ENCODE peak calls at places on chromosomes 13 and 19, in seven cellular contexts. Z is AG09309, N is kidney epithelial cell, S is cardiac muscle cell, F is neural progenitor cell, X is epithelial cell of esophagus, U is PC-3. R is an unnamed sample.

GRCh38 chr13:60009300-60010248 is 154.2 kb downstream of the DIAPH3 start:
- DNase-seq in X (peak; percentile 43), S (no peak), Z (no peak), N (no peak), F (no peak), U (no peak), R (no peak)

GRCh38 chr13:80873589-80873988 is 532.7 kb upstream of the SPRY2 start:
- DNase-seq in S (no peak), X (peak; percentile 50), F (no peak), U (peak; percentile 7), Z (no peak), N (no peak), R (no peak)

GRCh38 chr19:29013325-29013724 is 199.6 kb downstream of the UQCRFS1 start:
- DNase-seq in S (no peak), F (peak; percentile 54), N (no peak), U (no peak), X (no peak), Z (no peak), R (no peak)

GRCh38 chr19:2289714-2290435 is 7.9 kb upstream of the PEAK3 start:
- DNase-seq in U (no peak), Z (no peak), F (peak; percentile 53), X (peak; percentile 43), S (no peak), N (no peak), R (no peak)

GRCh38 chr19:17796013-17796837 is 1.3 kb downstream of the B3GNT3 start:
- DNase-seq in N (no peak), S (no peak), F (peak; percentile 1), Z (no peak), U (peak; percentile 91), X (no peak), R (no peak)

GRCh38 chr19:5178841-5179625 is 161.6 kb downstream of the PTPRS start:
- DNase-seq in F (no peak), X (no peak), Z (no peak), N (no peak), U (no peak), S (no peak), R (no peak)

GRCh38 chr13:73451120-73452029 is 392.6 kb downstream of the KLF5 start:
- DNase-seq in N (no peak), U (peak; percentile 86), S (no peak), Z (no peak), F (no peak), X (no peak), R (no peak)

GRCh38 chr19:18777156-18777724 is 13.9 kb downstream of the COMP start:
- DNase-seq in N (no peak), Z (no peak), F (peak; percentile 49), S (no peak), X (no peak), U (no peak), R (no peak)

GRCh38 chr13:34942732-34943674 is 933 bp downstream of the NBEA start:
- DNase-seq in N (no peak), U (peak; percentile 41), X (no peak), Z (no peak), F (peak; percentile 84), S (peak; percentile 56), R (no peak)

GRCh38 chr13:51585234-51585672 is 991 bp downstream of the WDFY2 start:
- DNase-seq in S (peak; percentile 29), Z (no peak), X (peak; percentile 20), U (no peak), N (no peak), F (no peak), R (no peak)

GRCh38 chr13:73059460-73060250 is 850 bp downstream of the KLF5 start:
- DNase-seq in X (peak; percentile 40), S (peak; percentile 69), N (no peak), F (peak; percentile 87), Z (no peak), U (peak; percentile 43), R (no peak)

GRCh38 chr13:44293354-44293753 is 80.3 kb upstream of the SERP2 start:
- DNase-seq in F (no peak), Z (no peak), U (no peak), X (no peak), S (no peak), N (no peak), R (no peak)

GRCh38 chr19:31718041-31718440 is 368.8 kb upstream of the TSHZ3 start:
- DNase-seq in U (no peak), Z (no peak), F (no peak), S (no peak), N (no peak), X (no peak), R (no peak)

GRCh38 chr19:4524808-4525562 is 6.7 kb upstream of the PLIN4 start:
- DNase-seq in X (peak; percentile 52), F (peak; percentile 61), N (no peak), U (peak; percentile 70), S (peak; percentile 53), Z (no peak), R (no peak)

GRCh38 chr13:80052286-80052685 is 288.6 kb downstream of the SPRY2 start:
- DNase-seq in S (no peak), N (no peak), F (no peak), Z (no peak), X (no peak), U (no peak), R (no peak)

GRCh38 chr13:93158565-93158964 is 68.0 kb upstream of the GPC6 start:
- DNase-seq in N (no peak), Z (no peak), F (no peak), X (no peak), S (no peak), U (no peak), R (no peak)

GRCh38 chr13:30870049-30870884 is 35.8 kb upstream of the MEDAG start:
- DNase-seq in X (peak; percentile 56), F (peak; percentile 11), S (no peak), N (no peak), U (peak; percentile 46), Z (peak; percentile 90), R (no peak)
- H3K4me3 ChIP-seq in X (no peak overlapping the region), F (no peak overlapping the region), S (no peak overlapping the region), N (no peak overlapping the region), U (no peak overlapping the region), Z (no peak overlapping the region), R (no peak overlapping the region)

GRCh38 chr13:27905650-27906049 is 14.2 kb upstream of the PDX1 start:
- DNase-seq in X (no peak), U (no peak), F (no peak), S (no peak), Z (no peak), N (no peak), R (no peak)

GRCh38 chr13:27913116-27913515 is 6.7 kb upstream of the PDX1 start:
- DNase-seq in U (peak; percentile 69), F (no peak), N (no peak), X (peak; percentile 51), Z (no peak), S (no peak), R (no peak)

GRCh38 chr13:27909378-27909777 is 10.4 kb upstream of the PDX1 start:
- DNase-seq in F (no peak), Z (no peak), X (no peak), U (no peak), S (no peak), N (no peak), R (no peak)

GRCh38 chr13:27911499-27911898 is 8.3 kb upstream of the PDX1 start:
- DNase-seq in F (no peak), S (no peak), X (no peak), U (no peak), N (no peak), Z (no peak), R (no peak)

GRCh38 chr13:27907139-27907787 is 12.5 kb upstream of the PDX1 start:
- DNase-seq in N (no peak), S (no peak), F (no peak), U (no peak), X (no peak), Z (no peak), R (no peak)
- TF ChIP-seq CTCF in N (no peak), S (no peak), F (no peak), U (no peak), X (no peak), Z (no peak), R (no peak)

DNA sequence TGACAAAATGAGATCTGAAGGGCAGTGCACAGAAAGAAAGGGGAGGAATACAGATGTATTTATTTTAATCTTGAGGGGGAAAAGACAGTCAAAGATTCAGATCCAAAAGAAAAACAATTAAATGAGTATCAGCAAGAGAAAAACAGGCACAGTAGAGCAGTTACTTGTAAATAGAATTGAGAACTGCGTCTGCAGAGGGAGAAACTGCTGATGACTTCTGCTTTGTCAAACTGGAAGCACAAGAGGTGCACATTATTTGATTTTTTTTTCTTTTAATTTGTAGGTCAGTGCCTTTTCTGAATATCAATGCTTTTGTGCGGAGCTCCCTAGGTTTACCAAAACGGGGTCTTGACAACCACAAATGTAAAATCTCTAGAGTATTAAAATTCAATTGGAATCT is 37.3 kb downstream of the EFNB2 start:
- DNase-seq in Z (no peak), U (no peak), S (no peak), N (no peak), F (no peak), X (no peak), R (no peak)
- H3K4me3 ChIP-seq in Z (no peak overlapping the region), U (no peak overlapping the region), S (no peak overlapping the region), N (no peak overlapping the region), F (no peak overlapping the region), X (no peak overlapping the region), R (no peak overlapping the region)

GRCh38 chr19:46369817-46370216 is 22.9 kb downstream of the PPP5C start:
- DNase-seq in N (no peak), S (no peak), F (no peak), X (peak; percentile 95), Z (no peak), U (peak; percentile 83), R (no peak)

GRCh38 chr19:46371371-46371901 is 24.5 kb downstream of the PPP5C start:
- DNase-seq in N (no peak), S (no peak), Z (no peak), F (no peak), U (no peak), X (peak; percentile 39), R (no peak)

GRCh38 chr19:46373573-46374359 is 26.9 kb downstream of the PPP5C start:
- DNase-seq in Z (no peak), N (peak; percentile 90), U (peak; percentile 95), X (peak; percentile 99), F (peak; percentile 70), S (no peak), R (peak; percentile 36)

GRCh38 chr19:46374526-46375475 is 27.9 kb downstream of the PPP5C start:
- DNase-seq in F (no peak), X (no peak), Z (no peak), N (no peak), S (no peak), U (no peak), R (no peak)

DNA sequence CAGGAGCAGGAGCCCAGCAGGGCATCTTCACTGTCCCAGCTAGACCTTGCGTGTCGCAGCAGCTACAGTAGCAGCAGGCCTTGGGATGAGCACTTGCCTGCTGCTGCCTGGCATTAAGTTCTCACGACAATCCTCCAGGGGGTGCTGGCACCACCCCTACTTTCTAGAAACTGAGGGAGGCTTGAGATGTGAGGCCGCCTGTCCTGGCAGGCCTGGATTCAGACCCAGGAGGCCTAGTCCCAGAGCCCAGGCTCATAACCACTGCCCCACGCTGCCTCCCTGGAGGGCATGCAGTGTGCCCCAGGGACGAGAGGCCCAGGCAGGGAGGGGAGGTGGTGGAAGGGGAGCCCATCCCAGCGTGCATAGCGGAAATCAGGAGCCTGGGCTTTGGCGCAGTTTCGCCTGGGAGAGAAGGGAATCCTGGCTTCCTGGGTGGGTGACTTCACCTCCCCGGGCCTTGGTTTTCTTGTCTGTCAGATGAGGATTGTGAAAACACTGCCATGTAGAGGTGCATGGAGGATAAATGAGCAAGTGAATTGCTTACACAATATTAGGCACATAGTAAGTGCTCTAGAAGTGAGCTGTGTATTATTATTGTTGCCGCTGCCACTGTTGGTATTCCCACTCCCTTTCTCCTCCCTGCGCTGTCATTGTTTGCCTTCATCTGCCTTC is 26.1 kb downstream of the PPP5C start:
- DNase-seq in F (peak; percentile 59), X (peak; percentile 94), N (no peak), U (peak; percentile 5), Z (no peak), S (no peak), R (no peak)
- TF ChIP-seq CTCF in F (peak; percentile 59), X (peak; percentile 55), N (peak; percentile 47), U (peak; percentile 47), Z (peak; percentile 6), S (peak; percentile 43), R (peak; percentile 46)

GRCh38 chr13:21138561-21138960 is 37.8 kb downstream of the SKA3 start:
- DNase-seq in N (no peak), U (no peak), Z (no peak), F (no peak), X (peak; percentile 4), S (no peak), R (no peak)
- H3K4me3 ChIP-seq in N (no peak overlapping the region), U (no peak overlapping the region), Z (no peak overlapping the region), F (no peak overlapping the region), X (no peak overlapping the region), S (no peak overlapping the region), R (no peak overlapping the region)